ENCODE peak calls at places on chromosomes 5 and 9, in nine cellular contexts. P is sigmoid colon; G is ELF-1; S is NCI-H524; B is frontal cortex; D is PC-3; R is endothelial cell; N is stomach; Z is activated CD4-positive, alpha-beta T cell treated with anti-CD3 and anti-CD28 coated beads, Interleukin-2, amount 50 U/mL, for 4 hours. L is an unnamed sample.

GRCh38 chr5:137252513-137252912 is 246.6 kb downstream of the SPOCK1 start:
- DNase-seq in B (no peak), S (no peak), Z (no peak), G (no peak), R (no peak), P (no peak), N (no peak), D (no peak), L (no peak)

GRCh38 chr5:115349001-115349817 is 52.8 kb upstream of the CCDC112 start:
- DNase-seq in R (no peak), G (no peak), D (peak; percentile 81), B (no peak), Z (no peak), N (peak; percentile 36), S (no peak), P (no peak), L (no peak)

GRCh38 chr5:154493274-154493673 is 15.2 kb upstream of the HAND1 start:
- DNase-seq in S (no peak), R (peak; percentile 28), P (peak; percentile 44), D (no peak), N (no peak), G (peak; percentile 59), Z (no peak), B (no peak), L (no peak)

GRCh38 chr5:80760680-80761079 is 105.9 kb upstream of the DHFR start:
- DNase-seq in R (no peak), P (no peak), B (no peak), N (no peak), D (no peak), G (no peak), S (no peak), Z (no peak), L (no peak)

GRCh38 chr5:115770466-115770865 is 46.0 kb downstream of the CDO1 start:
- DNase-seq in B (no peak), G (peak; percentile 49), P (no peak), R (peak; percentile 43), S (no peak), N (peak; percentile 25), Z (no peak), D (peak; percentile 30), L (no peak)

GRCh38 chr9:16645970-16646369 is 224.5 kb downstream of the BNC2 start:
- DNase-seq in N (no peak), D (no peak), R (no peak), Z (no peak), S (no peak), B (no peak), G (no peak), P (no peak), L (no peak)

GRCh38 chr5:116404792-116405191 is 169.8 kb downstream of the SEMA6A start:
- DNase-seq in Z (no peak), N (no peak), R (no peak), P (no peak), G (no peak), D (no peak), B (no peak), S (no peak), L (no peak)

GRCh38 chr5:108379722-108380530 is 2.0 kb downstream of the FBXL17 start:
- DNase-seq in N (no peak), G (no peak), S (no peak), D (peak; percentile 26), R (no peak), B (no peak), P (no peak), Z (no peak), L (no peak)

GRCh38 chr5:93378073-93378472 is 202.9 kb downstream of the NR2F1-AS1 start:
- DNase-seq in Z (no peak), S (no peak), D (peak; percentile 74), G (no peak), B (no peak), N (no peak), R (no peak), P (no peak), L (no peak)

GRCh38 chr9:27665121-27665520 is 91.8 kb upstream of the C9orf72 start:
- DNase-seq in Z (no peak), S (no peak), B (no peak), N (no peak), G (peak; percentile 23), R (no peak), P (no peak), D (no peak), L (no peak)

GRCh38 chr9:137168907-137169763 is 716 bp downstream of the LRRC26 start:
- DNase-seq in R (peak; percentile 34), Z (no peak), P (no peak), B (no peak), N (peak; percentile 73), S (peak; percentile 79), D (peak; percentile 69), G (peak; percentile 86), L (no peak)

GRCh38 chr9:69104830-69105527 is 69.1 kb upstream of the TJP2 start:
- DNase-seq in P (no peak), D (peak; percentile 73), G (peak; percentile 94), B (no peak), S (no peak), R (no peak), Z (no peak), N (peak; percentile 85), L (no peak)

GRCh38 chr9:106613250-106613737 is 249.7 kb upstream of the ZNF462 start:
- DNase-seq in S (peak; percentile 17), R (no peak), B (no peak), P (peak; percentile 75), G (no peak), N (peak; percentile 65), D (no peak), Z (no peak), L (no peak)

GRCh38 chr9:134641173-134641985 is at the start of gene COL5A1:
- DNase-seq in D (peak; percentile 81), Z (peak; percentile 31), S (peak; percentile 81), G (peak; percentile 93), N (peak; percentile 83), B (peak; percentile 90), P (peak; percentile 97), R (peak; percentile 88), L (no peak)

GRCh38 chr9:33222031-33222430 is 17.9 kb upstream of the SPINK4 start:
- DNase-seq in G (no peak), B (no peak), S (no peak), R (no peak), D (peak; percentile 40), P (no peak), Z (no peak), N (no peak), L (no peak)

GRCh38 chr5:134463991-134464760 is 52.5 kb upstream of the CDKN2AIPNL start:
- DNase-seq in D (no peak), R (no peak), N (no peak), S (no peak), B (no peak), G (no peak), Z (no peak), P (no peak), L (peak; percentile 14)

GRCh38 chr5:158406884-158407790 is 548.2 kb upstream of the CLINT1 start:
- DNase-seq in Z (no peak), G (no peak), N (no peak), D (peak; percentile 65), P (no peak), R (no peak), B (no peak), S (no peak), L (no peak)

GRCh38 chr5:6812800-6813731 is 99.8 kb downstream of the TENT4A start:
- DNase-seq in Z (no peak), R (no peak), N (peak; percentile 83), P (no peak), B (no peak), S (no peak), G (no peak), D (no peak), L (no peak)

GRCh38 chr9:122124528-122124927 is 31.4 kb upstream of the TTLL11 start:
- DNase-seq in B (no peak), D (no peak), G (no peak), Z (no peak), N (no peak), R (no peak), P (peak; percentile 60), S (no peak), L (no peak)

GRCh38 chr5:174082286-174082685 is 36.8 kb downstream of the NSG2 start:
- DNase-seq in P (no peak), Z (no peak), D (peak; percentile 49), R (no peak), S (no peak), N (no peak), G (no peak), B (no peak), L (no peak)

GRCh38 chr5:76175821-76176403 is 92.7 kb downstream of the SV2C start:
- DNase-seq in G (no peak), N (no peak), R (no peak), D (no peak), P (no peak), Z (no peak), S (no peak), B (no peak), L (no peak)

GRCh38 chr5:61466017-61466416 is 134.0 kb downstream of the ZSWIM6 start:
- DNase-seq in Z (no peak), B (no peak), P (no peak), N (no peak), S (no peak), G (no peak), R (no peak), D (no peak), L (no peak)

GRCh38 chr9:110797611-110798010 is 129.0 kb downstream of the MUSK start:
- DNase-seq in D (peak; percentile 91), S (no peak), G (no peak), N (no peak), R (no peak), B (no peak), Z (no peak), P (no peak), L (no peak)

GRCh38 chr9:7273575-7273974 is 515.8 kb downstream of the KDM4C start:
- DNase-seq in N (no peak), Z (no peak), G (peak; percentile 45), S (no peak), B (no peak), D (peak; percentile 15), R (peak; percentile 25), P (no peak), L (no peak)

GRCh38 chr9:4066682-4067081 is 233.2 kb downstream of the GLIS3 start:
- DNase-seq in R (no peak), N (no peak), G (no peak), D (no peak), B (no peak), S (no peak), P (no peak), Z (no peak), L (no peak)

GRCh38 chr9:23725279-23725946 is 100.6 kb downstream of the ELAVL2 start:
- DNase-seq in N (no peak), G (no peak), Z (no peak), S (no peak), D (no peak), P (no peak), B (no peak), R (no peak), L (no peak)

GRCh38 chr9:135348076-135348787 is 131.3 kb upstream of the PPP1R26 start:
- DNase-seq in S (no peak), R (no peak), N (no peak), G (no peak), B (no peak), Z (no peak), P (no peak), D (no peak), L (peak; percentile 59)

GRCh38 chr9:110208031-110208430 is at the start of gene C9orf152:
- DNase-seq in S (no peak), N (peak; percentile 88), G (no peak), B (no peak), D (peak; percentile 52), Z (no peak), P (no peak), R (no peak), L (no peak)

GRCh38 chr5:136062563-136063274 is 33.9 kb downstream of the TGFBI start:
- DNase-seq in Z (no peak), G (peak; percentile 61), R (peak; percentile 36), N (no peak), B (no peak), S (peak; percentile 5), P (no peak), D (peak; percentile 74), L (no peak)

GRCh38 chr5:59039003-59039295 is 456.1 kb downstream of the RAB3C start:
- DNase-seq in N (no peak), R (peak; percentile 36), S (no peak), G (peak; percentile 52), Z (no peak), D (no peak), P (no peak), B (no peak), L (peak; percentile 90)

GRCh38 chr5:143311428-143311827 is 92.1 kb downstream of the NR3C1 start:
- DNase-seq in B (no peak), D (peak; percentile 82), S (no peak), P (no peak), G (no peak), Z (no peak), R (no peak), N (no peak), L (no peak)